ENCODE peak calls at places on chromosomes 1 and 21, in seven cellular contexts. One of them, this sample, is unnamed.

GRCh38 chr1:67787746-67788145 is 45.5 kb downstream of the GNG12 start:
- DNase-seq in brain microvascular endothelial cell: no peak
- DNase-seq in GM20000: no peak
- DNase-seq in MV-4-11: no peak
- DNase-seq in effector memory CD8-positive, alpha-beta T cell: no peak
- DNase-seq in NCI-H1092: no peak
- DNase-seq in C1 segment of cervical spinal cord: no peak
- DNase-seq in this sample: no peak

GRCh38 chr21:34812510-34813265 is 143.9 kb downstream of the CLIC6 start:
- DNase-seq in brain microvascular endothelial cell: peak
- DNase-seq in GM20000: no peak
- DNase-seq in MV-4-11: no peak
- DNase-seq in effector memory CD8-positive, alpha-beta T cell: no peak
- DNase-seq in NCI-H1092: no peak
- DNase-seq in C1 segment of cervical spinal cord: no peak
- DNase-seq in this sample: no peak

GRCh38 chr1:2554621-2555387 is 1.4 kb upstream of the TNFRSF14 start:
- DNase-seq in brain microvascular endothelial cell: no peak
- DNase-seq in GM20000: peak
- DNase-seq in MV-4-11: peak
- DNase-seq in effector memory CD8-positive, alpha-beta T cell: peak
- DNase-seq in NCI-H1092: no peak
- DNase-seq in C1 segment of cervical spinal cord: no peak
- DNase-seq in this sample: no peak

GRCh38 chr21:26405071-26405470 is 168.0 kb downstream of the CYYR1 start:
- DNase-seq in brain microvascular endothelial cell: peak
- DNase-seq in GM20000: no peak
- DNase-seq in MV-4-11: no peak
- DNase-seq in effector memory CD8-positive, alpha-beta T cell: no peak
- DNase-seq in NCI-H1092: no peak
- DNase-seq in C1 segment of cervical spinal cord: no peak
- DNase-seq in this sample: no peak

GRCh38 chr1:230067871-230068814 is 1.1 kb downstream of the GALNT2 start:
- DNase-seq in brain microvascular endothelial cell: no peak
- DNase-seq in GM20000: peak
- DNase-seq in MV-4-11: peak
- DNase-seq in effector memory CD8-positive, alpha-beta T cell: peak
- DNase-seq in NCI-H1092: no peak
- DNase-seq in C1 segment of cervical spinal cord: no peak
- DNase-seq in this sample: no peak

GRCh38 chr1:153877112-153877511 is 45.7 kb downstream of the GATAD2B start:
- DNase-seq in brain microvascular endothelial cell: no peak
- DNase-seq in GM20000: no peak
- DNase-seq in MV-4-11: no peak
- DNase-seq in effector memory CD8-positive, alpha-beta T cell: no peak
- DNase-seq in NCI-H1092: no peak
- DNase-seq in C1 segment of cervical spinal cord: no peak
- DNase-seq in this sample: no peak

GRCh38 chr1:164733070-164733469 is 174.1 kb downstream of the PBX1 start:
- DNase-seq in brain microvascular endothelial cell: peak
- DNase-seq in GM20000: no peak
- DNase-seq in MV-4-11: no peak
- DNase-seq in effector memory CD8-positive, alpha-beta T cell: no peak
- DNase-seq in NCI-H1092: no peak
- DNase-seq in C1 segment of cervical spinal cord: no peak
- DNase-seq in this sample: no peak

GRCh38 chr1:109802136-109802900 is 38.6 kb upstream of the EPS8L3 start:
- DNase-seq in brain microvascular endothelial cell: no peak
- DNase-seq in GM20000: no peak
- DNase-seq in MV-4-11: no peak
- DNase-seq in effector memory CD8-positive, alpha-beta T cell: peak
- DNase-seq in NCI-H1092: no peak
- DNase-seq in C1 segment of cervical spinal cord: no peak
- DNase-seq in this sample: peak